ENCODE peak calls at places on chromosome 14, in ten cellular contexts. F, B, U, I, Z, M, X, L, R and G are unnamed samples.

GRCh38 chr14:91063119-91063518 is 2.7 kb upstream of the RPS6KA5 start:
- DNase-seq in I (peak), U (no peak), Z (peak), F (no peak), M (no peak), X (no peak), R (no peak), B (no peak), L (no peak), G (no peak)

GRCh38 chr14:79549515-79549914 is 661.8 kb downstream of the DIO2 start:
- DNase-seq in Z (no peak), F (no peak), X (no peak), R (no peak), U (no peak), L (no peak), B (no peak), I (no peak), M (no peak), G (no peak)

GRCh38 chr14:90697577-90698206 is 118.5 kb downstream of the TTC7B start:
- DNase-seq in Z (peak), U (peak), B (peak), R (peak), L (peak), I (peak), M (peak), X (peak), F (peak), G (peak)

GRCh38 chr14:61898568-61898967 is 136.3 kb downstream of the SNAPC1 start:
- DNase-seq in M (peak), X (no peak), B (no peak), R (no peak), U (no peak), I (no peak), Z (no peak), L (no peak), F (no peak), G (no peak)

GRCh38 chr14:83164016-83164415 is 1630.4 kb upstream of the SEL1L start:
- DNase-seq in M (no peak), B (no peak), U (no peak), Z (no peak), X (no peak), L (no peak), F (no peak), R (no peak), I (no peak), G (no peak)

GRCh38 chr14:74491952-74492351 is 1.2 kb downstream of the NPC2 start:
- DNase-seq in F (no peak), Z (no peak), X (peak), U (peak), I (peak), L (no peak), M (no peak), R (no peak), B (no peak), G (no peak)

GRCh38 chr14:55892906-55893305 is 225.3 kb upstream of the PELI2 start:
- DNase-seq in M (no peak), B (no peak), X (no peak), I (no peak), R (no peak), Z (no peak), F (no peak), L (no peak), U (no peak), G (no peak)

GRCh38 chr14:75259510-75259855 is 19.1 kb upstream of the FOS start:
- DNase-seq in B (no peak), M (no peak), I (no peak), F (no peak), L (no peak), X (no peak), R (no peak), Z (no peak), U (no peak), G (no peak)

GRCh38 chr14:36947362-36947761 is 225.0 kb downstream of the SLC25A21 start:
- DNase-seq in U (no peak), X (no peak), M (no peak), I (no peak), B (no peak), Z (no peak), L (no peak), R (no peak), F (no peak), G (no peak)

GRCh38 chr14:58100735-58101368 is 51.2 kb downstream of the ARMH4 start:
- DNase-seq in M (no peak), L (no peak), U (no peak), R (no peak), B (no peak), X (no peak), F (no peak), I (no peak), Z (no peak), G (no peak)

GRCh38 chr14:20486700-20487401 is 17.6 kb downstream of the PNP start:
- DNase-seq in F (no peak), I (no peak), Z (no peak), M (no peak), X (no peak), L (no peak), B (no peak), R (no peak), U (no peak), G (no peak)

GRCh38 chr14:26128931-26129674 is 468.7 kb downstream of the NOVA1 start:
- DNase-seq in X (peak), R (no peak), U (no peak), Z (no peak), M (no peak), B (no peak), L (no peak), I (no peak), F (no peak), G (no peak)

GRCh38 chr14:25381498-25381897 is 331.6 kb upstream of the STXBP6 start:
- DNase-seq in Z (no peak), F (no peak), L (no peak), I (peak), M (no peak), X (peak), U (peak), B (no peak), R (no peak), G (no peak)

GRCh38 chr14:68305738-68306137 is 486.2 kb downstream of the RAD51B start:
- DNase-seq in R (no peak), F (no peak), B (no peak), L (no peak), M (no peak), Z (no peak), U (no peak), X (no peak), I (no peak), G (no peak)

GRCh38 chr14:31932675-31933074 is 144.4 kb upstream of the ARHGAP5 start:
- DNase-seq in L (no peak), Z (no peak), B (no peak), M (no peak), U (peak), X (no peak), R (no peak), F (no peak), I (no peak), G (no peak)

GRCh38 chr14:97994020-97994531 is 1196.9 kb downstream of the VRK1 start:
- DNase-seq in L (no peak), F (no peak), B (no peak), M (no peak), U (no peak), X (no peak), R (no peak), I (no peak), Z (peak), G (peak)

GRCh38 chr14:70871863-70872677 is 35.2 kb upstream of the PCNX1 start:
- DNase-seq in Z (no peak), L (no peak), I (no peak), M (no peak), R (no peak), X (no peak), F (no peak), U (no peak), B (no peak), G (no peak)

GRCh38 chr14:32205984-32206383 is 2.9 kb upstream of the RNU6-8 start:
- DNase-seq in R (no peak), I (no peak), L (no peak), U (no peak), F (no peak), B (no peak), M (no peak), Z (no peak), X (no peak), G (no peak)

GRCh38 chr14:64081174-64081746 is 212.9 kb downstream of the ESR2 start:
- DNase-seq in B (no peak), U (no peak), X (no peak), F (no peak), Z (no peak), M (no peak), L (no peak), R (no peak), I (no peak), G (no peak)

GRCh38 chr14:28301179-28301578 is 465.4 kb upstream of the FOXG1 start:
- DNase-seq in X (no peak), R (no peak), Z (no peak), U (no peak), M (no peak), L (no peak), F (no peak), B (no peak), I (no peak), G (no peak)

GRCh38 chr14:52129733-52130132 is 60.9 kb upstream of the NID2 start:
- DNase-seq in F (no peak), M (no peak), X (no peak), L (no peak), R (no peak), Z (no peak), B (peak), U (no peak), I (no peak), G (no peak)

GRCh38 chr14:20986811-20987210 is 3.0 kb upstream of the METTL17 start:
- DNase-seq in L (no peak), X (peak), Z (no peak), R (no peak), B (peak), U (no peak), I (peak), M (peak), F (no peak), G (no peak)

GRCh38 chr14:29982993-29983392 is 55.3 kb upstream of the PRKD1 start:
- DNase-seq in B (no peak), Z (no peak), R (no peak), M (no peak), U (no peak), F (no peak), X (no peak), I (no peak), L (no peak), G (no peak)

GRCh38 chr14:82755476-82755875 is 1221.8 kb upstream of the SEL1L start:
- DNase-seq in M (no peak), R (no peak), L (no peak), X (no peak), B (no peak), Z (no peak), I (no peak), F (no peak), U (no peak), G (no peak)

GRCh38 chr14:76984297-76984696 is 44.2 kb downstream of the IRF2BPL start:
- DNase-seq in I (no peak), M (no peak), Z (no peak), F (no peak), R (no peak), U (no peak), B (no peak), X (no peak), L (no peak), G (no peak)

GRCh38 chr14:76985021-76985420 is 43.5 kb downstream of the IRF2BPL start:
- DNase-seq in R (no peak), Z (no peak), B (no peak), X (no peak), U (no peak), M (no peak), I (no peak), F (no peak), L (no peak), G (no peak)

GRCh38 chr14:76977793-76978730 is 50.4 kb downstream of the IRF2BPL start:
- DNase-seq in B (peak), R (peak), U (no peak), Z (no peak), X (no peak), M (peak), L (no peak), I (no peak), F (no peak), G (peak)

GRCh38 chr14:76985540-76986260 is 42.8 kb downstream of the IRF2BPL start:
- DNase-seq in L (no peak), X (no peak), U (peak), B (no peak), Z (no peak), M (no peak), R (no peak), I (peak), F (no peak), G (no peak)

DNA sequence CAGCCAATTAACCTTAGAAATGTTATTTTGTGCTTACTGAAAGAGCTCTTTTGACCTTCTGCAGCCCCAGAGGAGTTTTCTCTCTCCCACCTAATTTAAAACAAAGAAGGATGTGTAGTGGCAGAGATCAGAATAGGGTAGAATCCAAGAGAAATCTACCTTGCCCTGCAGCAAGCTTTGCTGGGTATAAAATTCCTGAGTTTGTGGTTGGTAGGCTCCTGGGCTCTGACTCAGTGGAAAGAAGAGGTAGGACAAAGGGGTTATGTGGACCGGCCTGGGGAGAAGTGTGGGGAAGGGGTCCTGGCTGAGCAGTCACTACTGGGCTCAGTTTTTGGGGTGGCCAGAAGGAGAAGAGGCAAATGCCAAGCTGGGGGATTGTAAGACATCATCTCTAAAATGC is 46.8 kb downstream of the IRF2BPL start:
- DNase-seq in M (no peak), I (no peak), F (no peak), X (no peak), B (no peak), L (no peak), R (no peak), U (no peak), Z (no peak), G (no peak)
- H3K27ac ChIP-seq in M (no peak), I (no peak), F (no peak), X (no peak), B (no peak), L (no peak), R (no peak), U (no peak), Z (no peak), G (no peak)

DNA sequence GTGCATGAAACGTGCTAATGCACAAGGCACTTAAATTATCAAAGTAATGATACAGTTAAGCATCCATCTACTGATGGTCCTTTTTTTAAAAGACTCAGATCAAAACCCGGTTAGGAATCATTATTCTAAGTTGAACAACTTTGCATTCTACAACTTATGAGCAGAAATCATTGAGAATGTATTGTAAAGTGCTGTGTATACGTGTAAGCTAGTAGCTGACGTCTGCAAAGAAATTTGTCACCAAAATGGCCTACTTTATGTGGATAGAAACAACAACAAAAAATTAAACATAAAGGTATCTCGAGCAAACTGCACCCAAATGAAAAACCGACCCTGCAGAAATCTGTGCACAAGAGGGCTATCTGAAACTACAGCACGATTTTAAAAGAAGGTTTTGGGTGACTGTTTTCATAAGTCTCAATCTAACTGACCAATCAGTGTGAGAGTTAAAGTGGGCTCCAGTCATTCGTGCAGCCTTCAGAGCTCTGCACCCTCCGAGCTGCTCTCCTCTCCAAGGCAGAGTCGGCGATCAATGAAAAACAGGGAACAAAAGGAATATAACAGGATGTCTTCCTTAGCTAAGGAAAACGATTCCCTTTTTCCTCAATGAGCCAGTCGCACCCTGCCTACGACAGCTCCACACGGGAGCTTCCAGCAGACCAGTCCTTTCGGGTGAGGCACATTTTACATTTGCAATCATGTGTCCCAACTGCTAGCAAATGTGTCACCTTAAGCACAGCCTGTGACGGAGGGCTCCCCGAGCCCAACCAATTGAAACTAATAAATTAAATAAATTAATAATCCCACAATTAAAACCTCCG is 200.6 kb upstream of the FOXN3 start:
- DNase-seq in U (peak), B (no peak), Z (peak), M (peak), L (peak), X (peak), F (no peak), I (no peak), R (no peak), G (peak)
- H3K27ac ChIP-seq in U (no peak), B (peak), Z (peak), M (peak), L (no peak), X (peak), F (peak), I (no peak), R (peak), G (peak)

GRCh38 chr14:103055693-103056092 is 1.7 kb downstream of the CDC42BPB start:
- DNase-seq in F (no peak), R (no peak), B (no peak), L (no peak), Z (no peak), I (no peak), U (no peak), M (no peak), X (peak), G (no peak)
- H3K27ac ChIP-seq in F (peak), R (no peak), B (peak), L (no peak), Z (no peak), I (peak), U (no peak), M (peak), X (peak), G (no peak)

GRCh38 chr14:96053236-96053599 is 14.1 kb downstream of the C14orf132 start:
- DNase-seq in R (no peak), F (no peak), B (no peak), Z (no peak), I (no peak), M (no peak), L (no peak), U (no peak), X (no peak), G (no peak)
- H3K27ac ChIP-seq in R (peak), F (peak), B (peak), Z (no peak), I (no peak), M (peak), L (no peak), U (no peak), X (no peak), G (no peak)

DNA sequence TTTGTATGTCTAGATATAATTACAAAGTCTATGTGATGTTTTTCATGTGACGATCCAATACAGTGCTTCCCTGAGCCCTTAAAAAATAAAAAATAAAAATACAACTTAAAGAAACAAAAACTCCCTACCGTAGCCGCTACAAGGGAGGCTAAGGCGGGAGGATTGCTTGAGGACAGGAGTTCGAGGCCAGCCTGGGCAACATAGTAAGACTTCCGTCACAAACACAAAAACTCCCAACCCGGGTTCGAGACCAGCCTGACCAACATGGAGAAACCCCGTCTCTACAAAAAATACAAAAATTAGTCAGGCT is 669 bp upstream of the CDKN3 start:
- DNase-seq in L (no peak), I (no peak), U (no peak), R (no peak), F (no peak), M (no peak), X (no peak), B (no peak), Z (no peak), G (no peak)
- H3K27ac ChIP-seq in L (no peak), I (peak), U (no peak), R (no peak), F (no peak), M (no peak), X (no peak), B (no peak), Z (peak), G (no peak)

GRCh38 chr14:50070840-50071548 is 45.4 kb downstream of the VCPKMT start:
- DNase-seq in F (no peak), X (no peak), I (no peak), U (no peak), M (no peak), B (no peak), R (no peak), L (no peak), Z (no peak), G (no peak)

GRCh38 chr14:50067723-50068495 is 48.5 kb downstream of the VCPKMT start:
- DNase-seq in F (no peak), Z (no peak), L (no peak), U (no peak), M (no peak), I (peak), R (no peak), X (peak), B (no peak), G (no peak)

GRCh38 chr14:50068496-50068895 is 47.9 kb downstream of the VCPKMT start:
- DNase-seq in F (no peak), B (no peak), R (no peak), M (no peak), Z (no peak), L (no peak), I (no peak), U (no peak), X (no peak), G (no peak)

GRCh38 chr14:50069325-50069724 is 47.0 kb downstream of the VCPKMT start:
- DNase-seq in X (no peak), B (no peak), M (no peak), I (no peak), F (no peak), R (no peak), Z (no peak), L (no peak), U (no peak), G (no peak)

DNA sequence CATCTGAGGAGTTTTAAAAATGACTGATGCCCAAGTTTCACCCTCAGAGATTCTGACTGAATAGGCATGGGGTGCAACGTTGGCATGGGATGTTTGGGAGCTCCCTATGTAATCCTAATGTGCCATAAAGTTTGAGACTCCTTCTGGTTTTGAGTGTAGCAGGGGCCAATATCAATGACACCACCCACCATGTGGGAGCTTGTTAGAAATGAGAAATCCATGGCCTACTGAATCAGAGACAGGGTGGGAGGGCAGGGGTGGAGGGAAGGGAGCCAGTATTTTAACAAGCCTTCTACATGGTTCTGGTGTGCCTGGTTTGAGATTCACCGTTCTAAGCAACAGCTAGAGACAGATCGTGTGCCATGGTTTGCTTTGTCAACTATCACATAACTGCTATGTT is 46.1 kb downstream of the VCPKMT start:
- DNase-seq in U (no peak), B (no peak), I (no peak), L (no peak), M (no peak), R (no peak), Z (no peak), F (no peak), X (no peak), G (no peak)
- H3K27ac ChIP-seq in U (no peak), B (no peak), I (no peak), L (no peak), M (no peak), R (no peak), Z (no peak), F (no peak), X (no peak), G (no peak)